ENCODE peak calls at places on chromosome 6, in eight cellular contexts. One of them, this sample, is unnamed.

GRCh38 chr6:142956726-142957125 is 11.8 kb upstream of the HIVEP2 start:
- DNase-seq in DMS153: no peak
- DNase-seq in germinal center: no peak
- DNase-seq in activated naive CD4-positive, alpha-beta T cell: no peak
- DNase-seq in lower lobe of right lung: no peak
- DNase-seq in breast epithelium: no peak
- DNase-seq in fibroblast of lung: no peak
- DNase-seq in AG20443: no peak
- DNase-seq in this sample: no peak

GRCh38 chr6:137236581-137237355 is 17.6 kb upstream of the IFNGR1 start:
- DNase-seq in activated naive CD4-positive, alpha-beta T cell: no peak
- DNase-seq in DMS153: no peak
- DNase-seq in breast epithelium: no peak
- DNase-seq in AG20443: no peak
- DNase-seq in fibroblast of lung: peak
- DNase-seq in germinal center: no peak
- DNase-seq in lower lobe of right lung: no peak
- DNase-seq in this sample: no peak

GRCh38 chr6:4644962-4645361 is 131.2 kb upstream of the CDYL start:
- DNase-seq in AG20443: no peak
- DNase-seq in fibroblast of lung: no peak
- DNase-seq in germinal center: no peak
- DNase-seq in lower lobe of right lung: no peak
- DNase-seq in activated naive CD4-positive, alpha-beta T cell: no peak
- DNase-seq in breast epithelium: no peak
- DNase-seq in DMS153: no peak
- DNase-seq in this sample: no peak

GRCh38 chr6:16811277-16811979 is 50.2 kb upstream of the ATXN1 start:
- DNase-seq in germinal center: no peak
- DNase-seq in lower lobe of right lung: no peak
- DNase-seq in breast epithelium: no peak
- DNase-seq in activated naive CD4-positive, alpha-beta T cell: no peak
- DNase-seq in AG20443: no peak
- DNase-seq in DMS153: no peak
- DNase-seq in fibroblast of lung: no peak
- DNase-seq in this sample: no peak

GRCh38 chr6:11324453-11325023 is 92.1 kb upstream of the NEDD9 start:
- DNase-seq in fibroblast of lung: no peak
- DNase-seq in activated naive CD4-positive, alpha-beta T cell: no peak
- DNase-seq in lower lobe of right lung: no peak
- DNase-seq in germinal center: no peak
- DNase-seq in DMS153: no peak
- DNase-seq in AG20443: no peak
- DNase-seq in breast epithelium: no peak
- DNase-seq in this sample: no peak

GRCh38 chr6:132122871-132123270 is 171.7 kb upstream of the CCN2 start:
- DNase-seq in DMS153: no peak
- DNase-seq in fibroblast of lung: peak
- DNase-seq in activated naive CD4-positive, alpha-beta T cell: no peak
- DNase-seq in lower lobe of right lung: no peak
- DNase-seq in AG20443: no peak
- DNase-seq in germinal center: no peak
- DNase-seq in breast epithelium: no peak
- DNase-seq in this sample: no peak

GRCh38 chr6:40907198-40907701 is 131.8 kb downstream of the UNC5CL start:
- DNase-seq in DMS153: peak
- DNase-seq in lower lobe of right lung: no peak
- DNase-seq in breast epithelium: peak
- DNase-seq in germinal center: no peak
- DNase-seq in AG20443: peak
- DNase-seq in fibroblast of lung: peak
- DNase-seq in activated naive CD4-positive, alpha-beta T cell: no peak
- DNase-seq in this sample: peak

GRCh38 chr6:71268710-71269437 is 19.7 kb upstream of the OGFRL1 start:
- DNase-seq in activated naive CD4-positive, alpha-beta T cell: no peak
- DNase-seq in germinal center: no peak
- DNase-seq in lower lobe of right lung: no peak
- DNase-seq in fibroblast of lung: no peak
- DNase-seq in AG20443: no peak
- DNase-seq in DMS153: no peak
- DNase-seq in breast epithelium: no peak
- DNase-seq in this sample: no peak

GRCh38 chr6:1609662-1610496 is at the start of gene FOXC1:
- DNase-seq in breast epithelium: peak
- DNase-seq in activated naive CD4-positive, alpha-beta T cell: no peak
- DNase-seq in fibroblast of lung: peak
- DNase-seq in lower lobe of right lung: peak
- DNase-seq in germinal center: peak
- DNase-seq in AG20443: peak
- DNase-seq in DMS153: peak
- DNase-seq in this sample: no peak

GRCh38 chr6:105991561-105992314 is 94.4 kb upstream of the PRDM1 start:
- DNase-seq in breast epithelium: no peak
- DNase-seq in AG20443: no peak
- DNase-seq in germinal center: peak
- DNase-seq in activated naive CD4-positive, alpha-beta T cell: peak
- DNase-seq in fibroblast of lung: no peak
- DNase-seq in lower lobe of right lung: peak
- DNase-seq in DMS153: no peak
- DNase-seq in this sample: no peak

GRCh38 chr6:31651602-31652191 is 764 bp downstream of the BAG6 start:
- DNase-seq in germinal center: no peak
- DNase-seq in activated naive CD4-positive, alpha-beta T cell: no peak
- DNase-seq in AG20443: peak
- DNase-seq in breast epithelium: no peak
- DNase-seq in DMS153: peak
- DNase-seq in fibroblast of lung: peak
- DNase-seq in lower lobe of right lung: no peak
- DNase-seq in this sample: peak